ENCODE peak calls at places on chromosome 17, in four cellular contexts. E is CD4-positive, CD25-positive, alpha-beta regulatory T cell; W is stimulated activated CD4-positive, alpha-beta T cell treated with anti-CD3 and anti-CD28 coated beads, Interleukin-15, amount 100 ng/mL, for 1 hour; O is stomach. F is an unnamed sample.

GRCh38 chr17:38879878-38880727 is 10.2 kb downstream of the LASP1 start:
- DNase-seq in E (no peak), W (no peak), O (no peak), F (peak)

GRCh38 chr17:62616993-62617893 is 10.2 kb upstream of the MRC2 start:
- DNase-seq in E (no peak), W (no peak), O (no peak), F (no peak)

GRCh38 chr17:74417178-74418045 is 14.5 kb upstream of the GPRC5C start:
- DNase-seq in E (no peak), W (no peak), O (peak), F (no peak)

GRCh38 chr17:76149214-76149613 is 8.2 kb upstream of the FOXJ1 start:
- DNase-seq in E (no peak), W (no peak), O (no peak), F (no peak)

GRCh38 chr17:44854201-44854600 is 6.5 kb downstream of the HIGD1B start:
- DNase-seq in E (no peak), W (no peak), O (no peak), F (no peak)

GRCh38 chr17:65550075-65550635 is 11.3 kb downstream of the AXIN2 start:
- DNase-seq in E (no peak), W (no peak), O (no peak), F (no peak)

GRCh38 chr17:40986920-40987319 is 2.8 kb upstream of the KRT40 start:
- DNase-seq in E (no peak), W (no peak), O (no peak), F (no peak)

GRCh38 chr17:35051579-35052239 is 11.8 kb downstream of the RFFL start:
- DNase-seq in E (no peak), W (no peak), O (no peak), F (no peak)

GRCh38 chr17:62826956-62827355 is 18.8 kb upstream of the MARCHF10 start:
- DNase-seq in E (no peak), W (no peak), O (no peak), F (no peak)

GRCh38 chr17:48731355-48731754 is 2.8 kb upstream of the HOXB13 start:
- DNase-seq in E (no peak), W (no peak), O (no peak), F (no peak)